ENCODE peak calls at places on chromosomes 6 and 20, in four cellular contexts. One of them, this sample, is unnamed.
A peak's percentile ranks its signal among the peaks of the same experiment; 100 is the strongest.

GRCh38 chr6:25311251-25311910 is 32.2 kb downstream of the CARMIL1 start:
- DNase-seq in HL-60: no peak
- DNase-seq in K562: no peak
- DNase-seq in GM12878: no peak
- DNase-seq in this sample: no peak

GRCh38 chr6:129686941-129687627 is 22.9 kb downstream of the ARHGAP18 start:
- DNase-seq in K562: peak; percentile 10
- DNase-seq in HL-60: peak; percentile 43
- DNase-seq in GM12878: peak; percentile 76
- DNase-seq in this sample: no peak

GRCh38 chr6:16505711-16506362 is 255.4 kb downstream of the ATXN1 start:
- DNase-seq in HL-60: no peak
- DNase-seq in K562: no peak
- DNase-seq in GM12878: no peak
- DNase-seq in this sample: no peak

GRCh38 chr6:16690244-16691142 is 70.8 kb downstream of the ATXN1 start:
- DNase-seq in HL-60: no peak
- DNase-seq in K562: no peak
- DNase-seq in GM12878: no peak
- DNase-seq in this sample: no peak

GRCh38 chr6:75852721-75853120 is 103.7 kb downstream of the MYO6 start:
- DNase-seq in K562: no peak
- DNase-seq in HL-60: no peak
- DNase-seq in GM12878: no peak
- DNase-seq in this sample: no peak

GRCh38 chr6:35610830-35611229 is 77.9 kb downstream of the FKBP5 start:
- DNase-seq in GM12878: no peak
- DNase-seq in HL-60: no peak
- DNase-seq in K562: no peak
- DNase-seq in this sample: no peak

GRCh38 chr20:44967207-44967807 is 995 bp downstream of the STK4 start:
- DNase-seq in GM12878: no peak
- DNase-seq in HL-60: peak; percentile 47
- DNase-seq in K562: no peak
- DNase-seq in this sample: no peak

GRCh38 chr6:98839788-98840361 is 5.5 kb downstream of the POU3F2 start:
- DNase-seq in HL-60: no peak
- DNase-seq in GM12878: no peak
- DNase-seq in K562: no peak
- DNase-seq in this sample: no peak

GRCh38 chr6:25155221-25155620 is 124.0 kb upstream of the CARMIL1 start:
- DNase-seq in K562: no peak
- DNase-seq in GM12878: no peak
- DNase-seq in HL-60: no peak
- DNase-seq in this sample: no peak

DNA sequence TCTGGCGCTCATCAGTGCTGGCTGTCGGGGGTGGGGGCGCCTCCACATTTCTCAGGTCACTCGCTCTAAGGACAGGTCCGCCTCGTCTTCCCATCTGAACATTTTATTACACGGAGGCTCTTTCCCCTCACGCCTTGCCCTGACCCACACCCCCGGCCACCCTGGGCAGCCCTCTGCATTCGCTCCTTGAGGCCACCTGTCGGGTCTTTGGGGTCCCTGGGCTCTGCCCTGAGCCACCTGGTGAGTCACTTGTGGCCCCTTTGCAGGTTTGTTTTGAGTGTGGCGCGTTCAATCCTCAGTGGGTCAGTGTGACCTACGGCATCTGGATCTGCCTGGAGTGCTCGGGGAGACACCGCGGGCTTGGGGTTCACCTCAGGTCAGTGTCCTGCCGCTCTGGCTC is 3.2 kb downstream of the ARFGAP1 start:
- DNase-seq in GM12878: no peak
- DNase-seq in K562: no peak
- DNase-seq in HL-60: no peak
- DNase-seq in this sample: no peak
- TF ChIP-seq SPI1 in GM12878: no peak
- TF ChIP-seq SPI1 in K562: no peak
- TF ChIP-seq SPI1 in HL-60: no peak
- TF ChIP-seq SPI1 in this sample: no peak

GRCh38 chr20:40291483-40291882 is 397.6 kb downstream of the MAFB start:
- DNase-seq in HL-60: no peak
- DNase-seq in K562: no peak
- DNase-seq in GM12878: no peak
- DNase-seq in this sample: no peak

GRCh38 chr20:40294747-40295146 is 394.3 kb downstream of the MAFB start:
- DNase-seq in K562: no peak
- DNase-seq in HL-60: no peak
- DNase-seq in GM12878: no peak
- DNase-seq in this sample: no peak

GRCh38 chr20:40293740-40294139 is 395.3 kb downstream of the MAFB start:
- DNase-seq in GM12878: no peak
- DNase-seq in K562: no peak
- DNase-seq in HL-60: no peak
- DNase-seq in this sample: no peak

GRCh38 chr20:40294175-40294574 is 394.9 kb downstream of the MAFB start:
- DNase-seq in GM12878: no peak
- DNase-seq in K562: no peak
- DNase-seq in HL-60: no peak
- DNase-seq in this sample: no peak
- TF ChIP-seq SPI1 in GM12878: no peak
- TF ChIP-seq SPI1 in K562: no peak
- TF ChIP-seq SPI1 in HL-60: no peak
- TF ChIP-seq SPI1 in this sample: no peak

DNA sequence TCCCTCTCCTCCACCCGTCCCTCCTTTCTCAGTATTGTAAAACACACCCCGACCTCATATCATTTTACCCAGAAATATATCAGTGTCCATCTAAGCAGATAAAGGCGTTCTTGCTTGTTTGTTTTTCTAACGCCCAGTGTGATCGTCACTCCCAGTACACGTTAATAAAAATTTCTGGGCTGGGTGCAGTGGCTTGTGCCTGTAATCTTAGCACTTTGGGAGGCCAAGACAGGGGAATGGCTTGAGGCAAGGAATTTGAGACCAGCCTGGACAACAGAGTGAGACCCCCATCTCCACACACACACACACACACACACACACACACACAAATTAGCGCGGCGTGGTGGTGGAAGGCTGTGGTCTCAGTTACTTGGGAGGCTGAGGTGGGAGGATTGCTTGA is 24.4 kb upstream of the TFAP2C start:
- DNase-seq in GM12878: no peak
- DNase-seq in K562: no peak
- DNase-seq in HL-60: no peak
- DNase-seq in this sample: no peak
- TF ChIP-seq SPI1 in GM12878: no peak
- TF ChIP-seq SPI1 in K562: no peak
- TF ChIP-seq SPI1 in HL-60: no peak
- TF ChIP-seq SPI1 in this sample: no peak

GRCh38 chr6:138691595-138692057 is 81.9 kb upstream of the CCDC28A start:
- DNase-seq in HL-60: no peak
- DNase-seq in GM12878: no peak
- DNase-seq in K562: no peak
- DNase-seq in this sample: no peak
- TF ChIP-seq SPI1 in HL-60: no peak
- TF ChIP-seq SPI1 in GM12878: no peak
- TF ChIP-seq SPI1 in K562: no peak
- TF ChIP-seq SPI1 in this sample: no peak

GRCh38 chr6:89678531-89678930 is 40.0 kb upstream of the LYRM2 start:
- DNase-seq in GM12878: no peak
- DNase-seq in HL-60: no peak
- DNase-seq in K562: no peak
- DNase-seq in this sample: no peak

GRCh38 chr6:89680551-89680950 is 42.0 kb upstream of the LYRM2 start:
- DNase-seq in HL-60: no peak
- DNase-seq in GM12878: no peak
- DNase-seq in K562: no peak
- DNase-seq in this sample: no peak

GRCh38 chr6:89681983-89682564 is 43.5 kb upstream of the LYRM2 start:
- DNase-seq in GM12878: no peak
- DNase-seq in HL-60: no peak
- DNase-seq in K562: no peak
- DNase-seq in this sample: no peak

GRCh38 chr6:89679215-89680120 is 40.9 kb upstream of the LYRM2 start:
- DNase-seq in GM12878: no peak
- DNase-seq in K562: no peak
- DNase-seq in HL-60: no peak
- DNase-seq in this sample: no peak

DNA sequence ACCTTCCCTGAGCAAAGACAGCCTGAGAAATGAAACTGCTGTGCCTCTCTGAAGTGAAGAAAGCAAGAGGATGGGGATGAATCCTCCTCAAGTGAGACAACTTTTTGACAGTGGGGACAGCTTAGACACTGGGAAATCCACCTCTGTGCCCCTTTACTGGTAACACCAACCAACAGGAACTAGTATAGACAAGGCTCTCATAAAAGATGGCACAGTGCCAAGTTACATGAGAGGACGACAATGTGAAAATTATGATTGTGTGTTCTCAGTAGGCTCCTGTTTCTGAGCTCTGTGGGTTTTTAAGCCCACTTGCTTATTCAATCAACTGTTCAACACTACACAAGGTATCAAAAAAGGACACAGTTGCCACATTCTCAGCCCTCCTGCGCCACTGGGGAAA is 41.6 kb upstream of the LYRM2 start:
- DNase-seq in GM12878: no peak
- DNase-seq in HL-60: no peak
- DNase-seq in K562: no peak
- DNase-seq in this sample: no peak
- TF ChIP-seq SPI1 in GM12878: no peak
- TF ChIP-seq SPI1 in HL-60: no peak
- TF ChIP-seq SPI1 in K562: no peak
- TF ChIP-seq SPI1 in this sample: no peak

DNA sequence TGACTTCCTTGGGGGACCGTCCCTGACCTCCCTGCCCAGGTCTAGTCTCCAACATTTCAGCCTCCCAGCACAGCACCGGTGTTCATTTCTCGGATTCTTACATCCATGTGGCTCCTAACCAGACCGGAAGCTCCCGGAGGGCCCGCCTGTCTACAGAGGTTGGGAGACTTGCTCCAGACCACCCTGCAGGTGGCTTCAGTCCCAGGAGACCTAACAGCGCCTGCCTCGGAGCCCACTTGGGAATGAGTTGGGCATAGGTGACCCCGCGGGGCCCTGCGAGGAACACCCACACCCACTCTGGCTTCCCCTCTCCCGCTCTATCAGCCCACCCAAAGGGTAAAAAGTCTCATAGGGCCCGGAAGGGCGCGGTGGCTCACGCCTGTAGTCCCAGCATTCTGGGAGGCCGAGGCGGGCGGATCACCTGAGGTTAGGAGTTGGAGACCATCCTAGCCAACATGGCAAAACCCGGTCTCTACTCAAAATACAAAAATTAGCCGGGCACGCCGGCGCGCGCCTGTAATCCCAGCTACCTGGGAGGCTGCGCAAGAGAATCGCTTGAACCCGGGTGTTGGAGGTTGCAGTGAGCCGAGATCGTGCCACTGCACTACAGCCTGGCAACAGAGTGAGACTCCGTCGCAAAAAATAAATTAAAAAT is 5.4 kb downstream of the DPPA5 start:
- DNase-seq in GM12878: no peak
- DNase-seq in K562: no peak
- DNase-seq in HL-60: no peak
- DNase-seq in this sample: no peak
- TF ChIP-seq SPI1 in GM12878: no peak
- TF ChIP-seq SPI1 in K562: no peak
- TF ChIP-seq SPI1 in HL-60: no peak
- TF ChIP-seq SPI1 in this sample: no peak

GRCh38 chr6:122050226-122050755 is 349.2 kb upstream of the HSF2 start:
- DNase-seq in HL-60: no peak
- DNase-seq in GM12878: no peak
- DNase-seq in K562: no peak
- DNase-seq in this sample: no peak

GRCh38 chr6:122049341-122049740 is 350.1 kb upstream of the HSF2 start:
- DNase-seq in HL-60: no peak
- DNase-seq in GM12878: no peak
- DNase-seq in K562: no peak
- DNase-seq in this sample: no peak

GRCh38 chr6:122052501-122052900 is 347.0 kb upstream of the HSF2 start:
- DNase-seq in GM12878: no peak
- DNase-seq in K562: no peak
- DNase-seq in HL-60: no peak
- DNase-seq in this sample: no peak

GRCh38 chr6:122043421-122043820 is 356.0 kb upstream of the HSF2 start:
- DNase-seq in HL-60: no peak
- DNase-seq in GM12878: no peak
- DNase-seq in K562: no peak
- DNase-seq in this sample: no peak

DNA sequence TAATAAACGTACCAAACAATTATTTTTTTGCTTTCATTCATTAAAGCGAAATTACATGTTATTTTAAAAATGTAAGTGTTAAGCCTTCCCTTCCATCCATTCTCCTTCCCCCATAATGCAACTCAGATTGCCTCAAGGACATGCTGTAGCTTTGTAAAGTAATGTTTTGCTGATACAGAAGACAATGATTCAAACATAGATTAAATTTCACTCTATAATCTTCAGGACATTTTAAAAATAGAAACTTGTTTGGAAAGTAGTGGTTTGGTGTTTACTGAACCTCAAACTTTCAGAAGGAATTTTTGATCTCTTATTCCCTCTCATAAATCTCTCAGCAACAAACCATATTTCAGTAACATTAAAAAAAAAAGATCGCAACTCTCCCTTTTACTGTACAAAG is 350.9 kb upstream of the HSF2 start:
- DNase-seq in GM12878: no peak
- DNase-seq in HL-60: no peak
- DNase-seq in K562: no peak
- DNase-seq in this sample: no peak
- TF ChIP-seq SPI1 in GM12878: no peak
- TF ChIP-seq SPI1 in HL-60: no peak
- TF ChIP-seq SPI1 in K562: no peak
- TF ChIP-seq SPI1 in this sample: no peak

GRCh38 chr6:81768150-81768942 is 15.9 kb upstream of the TENT5A start:
- DNase-seq in HL-60: no peak
- DNase-seq in GM12878: no peak
- DNase-seq in K562: no peak
- DNase-seq in this sample: no peak

GRCh38 chr6:81769834-81770233 is 17.4 kb upstream of the TENT5A start:
- DNase-seq in K562: no peak
- DNase-seq in GM12878: no peak
- DNase-seq in HL-60: no peak
- DNase-seq in this sample: no peak

GRCh38 chr6:81767163-81768000 is 14.9 kb upstream of the TENT5A start:
- DNase-seq in HL-60: no peak
- DNase-seq in GM12878: no peak
- DNase-seq in K562: no peak
- DNase-seq in this sample: no peak

GRCh38 chr6:81763968-81764367 is 11.5 kb upstream of the TENT5A start:
- DNase-seq in K562: no peak
- DNase-seq in HL-60: no peak
- DNase-seq in GM12878: no peak
- DNase-seq in this sample: no peak

GRCh38 chr6:81766482-81767069 is 14.1 kb upstream of the TENT5A start:
- DNase-seq in HL-60: peak; percentile 64
- DNase-seq in K562: no peak
- DNase-seq in GM12878: no peak
- DNase-seq in this sample: no peak
- TF ChIP-seq SPI1 in HL-60: peak; percentile 84
- TF ChIP-seq SPI1 in K562: no peak
- TF ChIP-seq SPI1 in GM12878: no peak
- TF ChIP-seq SPI1 in this sample: no peak

This sample was measured in GM12891.